ENCODE peak calls at places on chromosomes 2 and 18, in ten cellular contexts. A, M, G, L, T, V, H, J, Q and X are unnamed samples.

GRCh38 chr18:26436176-26437031 is 111.9 kb downstream of the KCTD1 start:
- DNase-seq in T (peak), M (peak), H (no peak), Q (peak), V (no peak), L (peak), G (no peak), A (no peak), J (peak), X (no peak)

GRCh38 chr2:240604291-240604938 is 17.9 kb downstream of the CAPN10 start:
- DNase-seq in J (peak), L (peak), T (peak), M (no peak), Q (peak), V (no peak), G (no peak), H (no peak), A (no peak), X (peak)

GRCh38 chr2:191417746-191418145 is 172.5 kb downstream of the MYO1B start:
- DNase-seq in H (no peak), T (no peak), M (no peak), G (no peak), J (no peak), L (no peak), V (no peak), Q (no peak), A (no peak), X (no peak)

GRCh38 chr2:238945433-238946150 is 97.7 kb downstream of the TWIST2 start:
- DNase-seq in H (no peak), T (peak), L (peak), A (no peak), G (no peak), J (peak), Q (peak), V (peak), M (no peak), X (no peak)

GRCh38 chr2:228655341-228655740 is 473.9 kb upstream of the SPHKAP start:
- DNase-seq in G (no peak), A (no peak), L (no peak), Q (peak), M (no peak), J (no peak), T (no peak), H (no peak), V (no peak), X (no peak)

GRCh38 chr2:46377287-46377605 is 80.0 kb downstream of the EPAS1 start:
- DNase-seq in L (no peak), T (no peak), G (no peak), H (no peak), J (peak), V (no peak), A (no peak), M (no peak), Q (no peak), X (no peak)

GRCh38 chr2:126911111-126911796 is 12.6 kb downstream of the TEX51 start:
- DNase-seq in V (no peak), A (no peak), M (no peak), G (no peak), H (no peak), L (no peak), J (no peak), Q (no peak), T (no peak), X (no peak)

GRCh38 chr2:217075225-217075802 is 215.4 kb upstream of the TNP1 start:
- DNase-seq in L (no peak), H (no peak), J (no peak), M (no peak), A (no peak), T (peak), G (no peak), Q (peak), V (no peak), X (no peak)

GRCh38 chr2:26008851-26009566 is 24.9 kb upstream of the RAB10 start:
- DNase-seq in J (peak), Q (peak), H (no peak), A (no peak), M (no peak), V (no peak), L (no peak), T (peak), G (peak), X (no peak)

GRCh38 chr2:97699765-97700444 is 13.5 kb upstream of the ZAP70 start:
- DNase-seq in J (peak), G (peak), L (peak), Q (peak), H (peak), M (no peak), A (peak), V (no peak), T (peak), X (peak)

GRCh38 chr2:68367918-68368656 is 3.0 kb downstream of the PLEK start:
- DNase-seq in A (no peak), H (no peak), G (no peak), L (no peak), Q (peak), T (peak), V (no peak), M (no peak), J (no peak), X (no peak)

GRCh38 chr2:240953426-240954425 is 44.7 kb upstream of the SNED1 start:
- DNase-seq in J (no peak), G (no peak), M (no peak), V (no peak), H (no peak), L (peak), T (no peak), A (no peak), Q (no peak), X (no peak)

GRCh38 chr2:215476424-215476823 is 40.6 kb upstream of the FN1 start:
- DNase-seq in T (peak), M (no peak), V (no peak), A (no peak), J (no peak), L (no peak), H (no peak), Q (peak), G (no peak), X (no peak)

GRCh38 chr2:23322813-23323212 is 62.2 kb upstream of the KLHL29 start:
- DNase-seq in J (no peak), M (no peak), A (no peak), H (no peak), L (no peak), G (no peak), T (peak), V (no peak), Q (no peak), X (no peak)

GRCh38 chr2:172404824-172405223 is 22.6 kb upstream of the ITGA6 start:
- DNase-seq in L (peak), V (no peak), J (no peak), G (no peak), M (no peak), Q (peak), H (no peak), T (peak), A (no peak), X (no peak)